ENCODE peak calls at places on chromosome 22, in seven cellular contexts. J is EL; A is stimulated activated CD4-positive, alpha-beta T cell treated with anti-CD3 and anti-CD28 coated beads, Interleukin-4, amount 100 ng/mL, for 24 hours; Q is lung microvascular endothelial cell; E is stimulated activated naive CD8-positive, alpha-beta T cell treated with anti-CD3 and anti-CD28 coated beads, Interleukin-15, amount 100 ng/mL, for 72 hours; D is CD8-positive, alpha-beta memory T cell; U is cardiac fibroblast. S is an unnamed sample.

GRCh38 chr22:50308597-50308935 is 1.1 kb upstream of the PLXNB2 start:
- DNase-seq in J (peak; percentile 68), A (no peak), Q (no peak), E (no peak), D (no peak), U (peak; percentile 88), S (peak; percentile 39)

GRCh38 chr22:23754980-23755636 is 883 bp upstream of the VPREB3 start:
- DNase-seq in J (no peak), A (no peak), Q (peak; percentile 91), E (no peak), D (no peak), U (peak; percentile 54), S (no peak)

GRCh38 chr22:49271831-49272230 is 555.8 kb downstream of the BRD1 start:
- DNase-seq in J (no peak), A (no peak), Q (no peak), E (no peak), D (no peak), U (no peak), S (no peak)

GRCh38 chr22:40694409-40694808 is 15.1 kb downstream of the MCHR1 start:
- DNase-seq in J (no peak), A (no peak), Q (no peak), E (no peak), D (no peak), U (peak; percentile 48), S (no peak)

GRCh38 chr22:46336119-46337078 is 885 bp downstream of the TRMU start:
- DNase-seq in J (peak; percentile 29), A (peak; percentile 11), Q (peak; percentile 37), E (peak; percentile 22), D (no peak), U (peak; percentile 11), S (no peak)

GRCh38 chr22:26592368-26593015 is 2.6 kb upstream of the TPST2 start:
- DNase-seq in J (no peak), A (peak; percentile 33), Q (no peak), E (peak; percentile 73), D (peak; percentile 79), U (no peak), S (no peak)

GRCh38 chr22:35661377-35661937 is 13.2 kb downstream of the APOL6 start:
- DNase-seq in J (peak; percentile 46), A (peak; percentile 23), Q (no peak), E (no peak), D (no peak), U (no peak), S (no peak)

GRCh38 chr22:48081281-48081680 is 1318.8 kb downstream of the TBC1D22A start:
- DNase-seq in J (no peak), A (no peak), Q (no peak), E (no peak), D (no peak), U (no peak), S (no peak)

GRCh38 chr22:45090364-45090960 is 73.3 kb upstream of the NUP50 start:
- DNase-seq in J (no peak), A (no peak), Q (no peak), E (no peak), D (no peak), U (peak; percentile 22), S (no peak)

GRCh38 chr22:22380098-22381030 is 128.2 kb downstream of the ZNF280B start:
- DNase-seq in J (no peak), A (no peak), Q (no peak), E (no peak), D (no peak), U (no peak), S (no peak)

GRCh38 chr22:19522190-19522880 is 1.9 kb downstream of the CLDN5 start:
- DNase-seq in J (no peak), A (no peak), Q (peak; percentile 61), E (no peak), D (no peak), U (no peak), S (no peak)

GRCh38 chr22:23862103-23862502 is 4.4 kb downstream of the SLC2A11 start:
- DNase-seq in J (peak; percentile 53), A (peak; percentile 28), Q (peak; percentile 78), E (peak; percentile 58), D (no peak), U (peak; percentile 68), S (no peak)

GRCh38 chr22:30667092-30667485 is 586 bp downstream of the DUSP18 start:
- DNase-seq in J (no peak), A (peak; percentile 17), Q (peak; percentile 20), E (no peak), D (no peak), U (no peak), S (no peak)

GRCh38 chr22:28955817-28956216 is 72.4 kb downstream of the ZNRF3 start:
- DNase-seq in J (no peak), A (peak; percentile 76), Q (no peak), E (peak; percentile 94), D (peak; percentile 81), U (no peak), S (no peak)

GRCh38 chr22:49052023-49052538 is 775.6 kb downstream of the BRD1 start:
- DNase-seq in J (no peak), A (peak; percentile 9), Q (no peak), E (peak; percentile 37), D (no peak), U (no peak), S (no peak)

GRCh38 chr22:46415816-46416536 is 80.5 kb downstream of the TRMU start:
- DNase-seq in J (no peak), A (no peak), Q (no peak), E (no peak), D (no peak), U (no peak), S (no peak)

GRCh38 chr22:33894515-33894914 is 25.8 kb downstream of the LARGE1 start:
- DNase-seq in J (no peak), A (no peak), Q (no peak), E (no peak), D (no peak), U (no peak), S (no peak)

S was measured in tibial nerve.